ENCODE peak calls at places on chromosomes 4 and X, in six cellular contexts. F is GM06990, S is PC-3, N is ovary, Q is BE2C, D is astrocyte of the spinal cord. C is an unnamed sample.

GRCh38 chr4:140092094-140092820 is 61.7 kb downstream of the MAML3 start:
- DNase-seq in F (no peak), S (peak), N (no peak), Q (peak), D (no peak), C (peak)

GRCh38 chrX:75649829-75650228 is 127.0 kb upstream of the ZDHHC15 start:
- DNase-seq in F (no peak), S (no peak), N (no peak), Q (no peak), D (no peak), C (no peak)

GRCh38 chrX:84501798-84502628 is at the start of gene HDX:
- DNase-seq in F (peak), S (peak), N (peak), Q (peak), D (peak), C (peak)

GRCh38 chr4:76430519-76431388 is 4.3 kb upstream of the SHROOM3 start:
- DNase-seq in F (peak), S (peak), N (no peak), Q (peak), D (peak), C (no peak)

GRCh38 chr4:121072080-121072835 is at the start of gene NDNF:
- DNase-seq in F (peak), S (no peak), N (peak), Q (peak), D (peak), C (peak)

GRCh38 chr4:6692806-6693205 is 872 bp upstream of the S100P start:
- DNase-seq in F (no peak), S (peak), N (no peak), Q (no peak), D (peak), C (no peak)

GRCh38 chr4:187046471-187046870 is 322.8 kb upstream of the FAT1 start:
- DNase-seq in F (no peak), S (no peak), N (no peak), Q (no peak), D (no peak), C (no peak)

GRCh38 chr4:188971125-188971524 is 831.9 kb downstream of the TRIML1 start:
- DNase-seq in F (no peak), S (peak), N (no peak), Q (no peak), D (no peak), C (no peak)

GRCh38 chrX:140715787-140716186 is 6.2 kb downstream of the LINC00632 start:
- DNase-seq in F (no peak), S (peak), N (no peak), Q (no peak), D (no peak), C (no peak)

GRCh38 chrX:140710710-140711109 is 1.2 kb downstream of the LINC00632 start:
- DNase-seq in F (no peak), S (no peak), N (no peak), Q (peak), D (peak), C (no peak)

GRCh38 chrX:140709421-140709846 is at the start of gene LINC00632:
- DNase-seq in F (no peak), S (no peak), N (no peak), Q (peak), D (no peak), C (no peak)

GRCh38 chrX:140712413-140713173 is 3.0 kb downstream of the LINC00632 start:
- DNase-seq in F (peak), S (peak), N (peak), Q (peak), D (peak), C (peak)

GRCh38 chrX:140713174-140713539 is 3.6 kb downstream of the LINC00632 start:
- DNase-seq in F (no peak), S (no peak), N (no peak), Q (no peak), D (no peak), C (no peak)
- H3K4me3 ChIP-seq in F (no peak), S (peak), N (no peak), Q (peak), D (peak), C (no peak)

GRCh38 chr4:137310593-137311490 is 221.5 kb downstream of the PCDH18 start:
- DNase-seq in F (no peak), S (peak), N (no peak), Q (no peak), D (peak), C (no peak)

GRCh38 chr4:137309424-137309823 is 222.9 kb downstream of the PCDH18 start:
- DNase-seq in F (no peak), S (no peak), N (no peak), Q (no peak), D (no peak), C (no peak)

GRCh38 chr4:137310156-137310555 is 222.1 kb downstream of the PCDH18 start:
- DNase-seq in F (no peak), S (no peak), N (no peak), Q (no peak), D (no peak), C (no peak)

GRCh38 chr4:137312257-137312656 is 220.0 kb downstream of the PCDH18 start:
- DNase-seq in F (no peak), S (peak), N (no peak), Q (no peak), D (peak), C (no peak)

DNA sequence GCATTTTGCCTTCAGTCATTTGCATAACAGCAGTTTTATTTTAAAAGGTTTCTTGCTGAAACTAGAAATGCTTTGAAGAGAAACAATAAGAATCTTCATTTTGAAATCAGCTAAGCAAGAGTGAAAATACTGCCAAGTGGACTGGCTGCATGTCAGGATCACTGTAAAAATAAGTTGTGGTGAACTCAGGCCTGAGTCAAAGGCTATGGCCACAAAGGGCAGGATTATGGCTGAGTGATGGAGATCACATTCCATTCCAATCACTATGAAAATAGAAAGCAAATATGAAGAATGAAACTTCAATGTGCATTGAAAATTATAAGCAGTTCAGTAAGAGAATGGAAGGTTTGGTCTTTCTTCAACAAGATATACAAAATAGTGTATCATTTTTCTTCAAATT is 224.5 kb downstream of the PCDH18 start:
- DNase-seq in F (no peak), S (peak), N (peak), Q (no peak), D (peak), C (no peak)
- H3K4me3 ChIP-seq in F (no peak), S (no peak), N (no peak), Q (no peak), D (no peak), C (no peak)

GRCh38 chr4:54099959-54100606 is at the start of gene GSX2:
- DNase-seq in F (no peak), S (no peak), N (peak), Q (no peak), D (no peak), C (no peak)

GRCh38 chr4:54098375-54098774 is 1.6 kb upstream of the GSX2 start:
- DNase-seq in F (no peak), S (no peak), N (no peak), Q (no peak), D (no peak), C (no peak)

GRCh38 chr4:54100607-54101189 is 735 bp downstream of the GSX2 start:
- DNase-seq in F (no peak), S (no peak), N (no peak), Q (peak), D (no peak), C (no peak)

GRCh38 chr4:54101190-54102041 is 1.5 kb downstream of the GSX2 start:
- DNase-seq in F (no peak), S (no peak), N (no peak), Q (no peak), D (no peak), C (no peak)

GRCh38 chr4:54099287-54099958 is 540 bp upstream of the GSX2 start:
- DNase-seq in F (no peak), S (no peak), N (no peak), Q (no peak), D (peak), C (no peak)
- H3K4me3 ChIP-seq in F (no peak), S (peak), N (no peak), Q (peak), D (peak), C (no peak)

GRCh38 chrX:46589977-46590723 is 16.6 kb downstream of the CHST7 start:
- DNase-seq in F (no peak), S (peak), N (no peak), Q (no peak), D (peak), C (no peak)

GRCh38 chrX:46588263-46588662 is 14.7 kb downstream of the CHST7 start:
- DNase-seq in F (no peak), S (peak), N (no peak), Q (no peak), D (peak), C (no peak)

GRCh38 chrX:46582964-46583363 is 9.4 kb downstream of the CHST7 start:
- DNase-seq in F (no peak), S (no peak), N (no peak), Q (no peak), D (peak), C (no peak)

GRCh38 chrX:46587158-46587557 is 13.6 kb downstream of the CHST7 start:
- DNase-seq in F (peak), S (no peak), N (no peak), Q (no peak), D (peak), C (no peak)

GRCh38 chrX:46587753-46588171 is 14.2 kb downstream of the CHST7 start:
- DNase-seq in F (no peak), S (no peak), N (no peak), Q (no peak), D (peak), C (no peak)
- H3K4me3 ChIP-seq in F (peak), S (no peak), N (no peak), Q (no peak), D (no peak), C (no peak)

GRCh38 chrX:101676571-101676970 is 16.9 kb upstream of the ARMCX2 start:
- DNase-seq in F (no peak), S (no peak), N (no peak), Q (no peak), D (no peak), C (no peak)
- H3K4me3 ChIP-seq in F (no peak), S (no peak), N (no peak), Q (no peak), D (no peak), C (no peak)

DNA sequence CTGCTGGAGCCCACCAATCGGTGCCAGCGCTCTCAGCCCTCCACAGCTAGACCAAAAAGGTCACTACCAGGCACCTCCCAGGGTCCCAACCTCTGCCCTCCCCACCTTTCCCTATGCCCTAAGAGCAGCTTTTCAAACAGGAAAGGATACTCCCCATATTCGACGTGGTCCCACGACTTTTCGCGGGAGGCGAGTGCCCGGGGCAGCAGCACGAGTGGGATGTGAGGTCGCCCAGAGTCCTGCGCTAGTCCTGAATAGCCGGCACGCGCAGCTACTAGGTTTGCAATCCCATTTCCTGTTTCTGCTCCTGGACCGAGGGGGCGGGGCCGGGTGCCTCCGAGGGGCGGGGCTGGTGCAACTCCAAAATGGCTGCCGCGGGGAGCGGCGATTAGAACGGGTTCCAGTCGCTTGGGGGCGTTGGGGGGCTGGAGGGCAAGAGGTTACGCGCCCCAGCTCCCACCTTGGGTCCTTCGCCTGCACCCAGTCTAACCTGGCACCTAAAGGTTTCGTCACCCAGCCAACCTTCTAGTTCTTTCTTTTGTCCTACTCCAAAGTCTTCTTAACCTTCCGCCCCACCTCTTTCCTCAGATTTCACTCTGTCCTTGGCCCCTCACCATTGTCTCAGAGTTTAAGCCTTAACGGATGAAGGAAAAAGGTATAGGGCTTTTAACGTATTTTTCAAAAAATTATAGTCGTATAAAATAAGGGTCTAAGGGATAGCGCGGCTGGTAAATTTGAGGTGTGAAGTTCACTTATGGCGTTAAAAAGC is 85.0 kb upstream of the TENT5D start:
- DNase-seq in F (no peak), S (peak), N (peak), Q (peak), D (no peak), C (peak)
- H3K4me3 ChIP-seq in F (no peak), S (peak), N (peak), Q (peak), D (peak), C (peak)

C was measured in left lung.